ENCODE peak calls at places on chromosomes 3 and 15, in ten cellular contexts. Z is AG09309, D is SK-N-DZ, N is kidney tubule cell, Y is GM12865, L is GM12878, H is neuronal stem cell, T is HTR-8/SVneo, O is ELF-1, X is dorsolateral prefrontal cortex. M is an unnamed sample.

GRCh38 chr3:58012302-58012701 is 4.1 kb downstream of the FLNB start:
- DNase-seq in Y (peak), L (peak), T (no peak), D (no peak), N (no peak), H (no peak), Z (no peak), O (no peak), X (no peak), M (no peak)

GRCh38 chr3:157544501-157545139 is 41.4 kb upstream of the VEPH1 start:
- DNase-seq in N (peak), Y (no peak), L (no peak), D (no peak), X (no peak), T (no peak), H (no peak), Z (peak), O (no peak), M (no peak)

GRCh38 chr3:13419356-13420050 is 619 bp downstream of the NUP210 start:
- DNase-seq in D (peak), N (peak), O (peak), Y (peak), T (peak), L (no peak), H (peak), Z (no peak), X (peak), M (peak)

GRCh38 chr3:69879051-69879450 is 120.5 kb upstream of the SAMMSON start:
- DNase-seq in N (no peak), H (no peak), O (no peak), T (no peak), Z (no peak), D (no peak), Y (no peak), L (no peak), X (no peak), M (no peak)

GRCh38 chr3:163490119-163490518 is 1588.2 kb downstream of the SI start:
- DNase-seq in L (no peak), N (peak), O (peak), X (no peak), T (peak), D (peak), H (peak), Z (no peak), Y (peak), M (peak)

GRCh38 chr3:40211579-40211978 is 97.9 kb upstream of the EIF1B start:
- DNase-seq in O (no peak), T (no peak), N (peak), D (no peak), X (no peak), Z (no peak), H (no peak), Y (no peak), L (no peak), M (peak)

GRCh38 chr3:52247455-52248164 is 2.1 kb downstream of the PPM1M start:
- DNase-seq in T (no peak), H (no peak), D (no peak), Z (no peak), X (no peak), L (no peak), N (no peak), O (no peak), Y (no peak), M (no peak)

GRCh38 chr3:18425641-18426403 is 683 bp upstream of the SATB1 start:
- DNase-seq in L (no peak), D (peak), N (peak), X (peak), Y (no peak), T (no peak), H (no peak), O (peak), Z (no peak), M (peak)

GRCh38 chr3:152458725-152459515 is 190.2 kb downstream of the MBNL1 start:
- DNase-seq in X (no peak), L (no peak), T (no peak), Y (no peak), Z (peak), H (no peak), O (no peak), D (no peak), N (no peak), M (no peak)

GRCh38 chr15:70048196-70048565 is 49.5 kb downstream of the TLE3 start:
- DNase-seq in D (no peak), L (no peak), Y (no peak), X (no peak), T (no peak), Z (no peak), H (no peak), O (no peak), N (no peak), M (no peak)

GRCh38 chr15:51444807-51445206 is 103.4 kb downstream of the GLDN start:
- DNase-seq in Z (no peak), L (no peak), H (no peak), Y (no peak), O (no peak), T (no peak), X (no peak), N (no peak), D (no peak), M (no peak)

GRCh38 chr3:197088370-197088769 is 58.8 kb upstream of the MELTF start:
- DNase-seq in H (no peak), X (no peak), N (no peak), Z (no peak), L (no peak), O (no peak), D (no peak), T (no peak), Y (no peak), M (no peak)

GRCh38 chr3:175179055-175179454 is 319.9 kb downstream of the NAALADL2 start:
- DNase-seq in L (no peak), T (no peak), O (no peak), H (no peak), X (no peak), N (peak), Z (no peak), D (no peak), Y (no peak), M (peak)

GRCh38 chr3:131561511-131561910 is 58.7 kb upstream of the MRPL3 start:
- DNase-seq in X (no peak), N (peak), O (peak), D (no peak), L (no peak), Y (no peak), T (no peak), H (peak), Z (no peak), M (no peak)

GRCh38 chr3:133874761-133875438 is 20.8 kb downstream of the RAB6B start:
- DNase-seq in X (no peak), L (no peak), O (no peak), H (no peak), D (no peak), Z (no peak), T (no peak), N (no peak), Y (no peak), M (no peak)

GRCh38 chr3:126101521-126101982 is 17.6 kb upstream of the SLC41A3 start:
- DNase-seq in D (no peak), L (no peak), Z (no peak), H (no peak), O (no peak), T (no peak), Y (no peak), X (no peak), N (no peak), M (no peak)

GRCh38 chr3:174028673-174029072 is 631.1 kb downstream of the NLGN1 start:
- DNase-seq in Y (no peak), Z (no peak), T (no peak), X (no peak), D (no peak), O (no peak), N (no peak), L (no peak), H (no peak), M (no peak)

GRCh38 chr3:196740476-196741400 is 1.1 kb downstream of the PAK2 start:
- DNase-seq in Y (peak), X (no peak), O (peak), T (no peak), N (peak), L (no peak), H (peak), Z (no peak), D (peak), M (peak)

GRCh38 chr3:32913790-32914446 is 37.5 kb upstream of the CCR4 start:
- DNase-seq in Y (no peak), L (no peak), O (no peak), X (no peak), D (no peak), N (no peak), T (no peak), Z (peak), H (no peak), M (no peak)

GRCh38 chr15:55829826-55830225 is 86.9 kb upstream of the PRTG start:
- DNase-seq in N (no peak), L (peak), D (no peak), X (no peak), Y (peak), Z (no peak), H (no peak), O (no peak), T (no peak), M (no peak)